ENCODE peak calls at places on chromosomes 11 and 22, in four cellular contexts. M is dorsolateral prefrontal cortex, X is Peyer's patch, Z is fibroblast of the aortic adventitia. H is an unnamed sample.
A peak's percentile ranks its signal among the peaks of the same experiment; 100 is the strongest.

GRCh38 chr22:22576244-22576988 is 17.4 kb upstream of the PRAME start:
- DNase-seq in M (no peak), X (peak; percentile 40), Z (peak; percentile 36), H (peak; percentile 44)

GRCh38 chr11:118447423-118447822 is 11.1 kb downstream of the KMT2A start:
- DNase-seq in X (no peak), M (no peak), Z (no peak), H (no peak)

GRCh38 chr11:75195164-75195962 is 44.5 kb downstream of the SLCO2B1 start:
- DNase-seq in X (no peak), M (no peak), Z (peak; percentile 34), H (no peak)

GRCh38 chr11:2862395-2862949 is 23.1 kb downstream of the CDKN1C start:
- DNase-seq in Z (no peak), X (no peak), M (no peak), H (no peak)

GRCh38 chr11:134599180-134599810 is 187.3 kb upstream of the B3GAT1 start:
- DNase-seq in Z (no peak), X (no peak), M (no peak), H (no peak)

GRCh38 chr11:120869516-120870011 is 154.3 kb upstream of the TBCEL start:
- DNase-seq in M (peak; percentile 51), Z (no peak), X (no peak), H (no peak)

GRCh38 chr11:116990061-116990473 is 108.2 kb downstream of the SIK3 start:
- DNase-seq in M (no peak), X (no peak), Z (peak; percentile 90), H (peak; percentile 88)

GRCh38 chr11:34783816-34784317 is 132.3 kb downstream of the APIP start:
- DNase-seq in Z (no peak), M (no peak), X (no peak), H (no peak)

GRCh38 chr11:119062779-119063178 is 4.8 kb upstream of the VPS11 start:
- DNase-seq in M (no peak), X (no peak), Z (peak; percentile 87), H (peak; percentile 80)

DNA sequence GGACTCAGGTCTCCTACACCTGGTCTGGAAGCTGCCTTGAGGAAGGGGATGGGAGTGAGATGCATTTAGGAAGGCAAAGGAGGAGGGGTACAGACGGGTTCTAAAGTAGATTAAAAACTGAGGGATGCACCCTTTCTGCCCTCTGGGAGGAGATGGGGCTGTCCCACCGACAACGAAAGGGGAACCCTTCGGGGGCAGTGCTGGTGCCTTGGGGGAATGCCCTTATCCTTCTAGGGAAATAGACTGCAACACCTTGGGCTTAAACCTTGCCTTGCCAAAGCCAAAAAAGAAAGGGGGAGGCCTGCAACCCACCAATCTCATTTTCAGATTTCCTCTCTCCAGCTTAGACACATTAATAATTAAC is 89.8 kb downstream of the PLEKHA7 start:
- DNase-seq in M (no peak), Z (no peak), X (no peak), H (no peak)
- H3K4me3 ChIP-seq in M (peak overlapping the region; percentile 42), Z (no peak overlapping the region), X (peak overlapping the region; percentile 35), H (no peak overlapping the region)

GRCh38 chr11:22626573-22627239 is 1.1 kb upstream of the FANCF start:
- DNase-seq in M (no peak), X (no peak), Z (no peak), H (no peak)
- H3K4me3 ChIP-seq in M (peak overlapping the region; percentile 81), X (no peak overlapping the region), Z (no peak overlapping the region), H (no peak overlapping the region)

GRCh38 chr11:125140251-125140650 is 24.3 kb upstream of the PKNOX2 start:
- DNase-seq in X (no peak), Z (no peak), M (no peak), H (no peak)
- H3K4me3 ChIP-seq in X (no peak overlapping the region), Z (no peak overlapping the region), M (no peak overlapping the region), H (no peak overlapping the region)

DNA sequence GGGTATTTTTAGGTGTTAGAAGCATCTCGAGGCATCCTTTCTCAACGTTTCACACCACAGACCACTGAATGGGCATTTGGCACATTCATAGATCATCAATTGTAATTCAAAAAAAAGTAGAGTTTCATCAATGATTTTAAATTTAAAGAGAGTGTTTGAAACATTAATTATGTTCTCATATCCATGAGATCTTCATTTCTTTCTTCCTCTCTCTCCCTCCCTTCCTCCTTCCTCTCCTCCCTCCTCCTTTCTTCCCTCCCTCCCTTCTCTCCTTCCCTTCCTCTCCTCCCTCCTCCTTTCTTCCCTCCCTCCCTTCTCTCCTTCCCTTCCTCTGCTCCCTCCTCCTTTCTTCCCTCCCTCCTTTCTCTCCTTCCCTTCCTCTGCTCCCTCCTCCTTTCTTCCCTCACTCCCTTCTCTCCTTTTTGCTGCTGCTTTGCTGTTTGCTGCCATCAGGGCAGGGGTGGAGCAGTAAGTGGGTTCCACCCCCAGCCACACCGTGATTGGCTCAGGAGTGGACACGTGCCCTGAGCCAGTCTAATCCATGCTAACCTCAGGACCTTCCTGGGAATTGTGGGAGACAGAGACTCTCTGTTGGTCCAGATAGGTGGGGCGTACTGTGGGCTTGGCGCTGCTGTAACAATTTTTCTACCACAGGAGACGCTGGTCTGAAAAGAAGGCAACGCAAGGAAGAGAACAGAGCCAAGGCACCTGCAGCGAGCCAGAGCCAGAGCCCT is 33.8 kb upstream of the APOBEC3A start:
- DNase-seq in Z (peak; percentile 92), X (no peak), M (peak; percentile 87), H (peak; percentile 86)
- H3K4me3 ChIP-seq in Z (peak overlapping the region; percentile 52), X (no peak overlapping the region), M (peak overlapping the region; percentile 23), H (peak overlapping the region; percentile 3)

GRCh38 chr11:14327105-14327504 is 31.9 kb downstream of the RRAS2 start:
- DNase-seq in Z (no peak), X (no peak), M (no peak), H (no peak)
- H3K4me3 ChIP-seq in Z (no peak overlapping the region), X (no peak overlapping the region), M (no peak overlapping the region), H (no peak overlapping the region)

GRCh38 chr22:50436134-50436830 is 38.6 kb downstream of the SBF1 start:
- DNase-seq in M (peak; percentile 39), Z (no peak), X (no peak), H (no peak)
- H3K4me3 ChIP-seq in M (no peak overlapping the region), Z (no peak overlapping the region), X (no peak overlapping the region), H (no peak overlapping the region)

H was measured in fibroblast of mammary gland.